ENCODE peak calls at places on chromosomes 7 and 10, in nine cellular contexts. D is astrocyte, M is thoracic aorta, P is hepatocyte, O is caudate nucleus, N is upper lobe of right lung, B is mesendoderm, U is SK-N-SH, G is neural progenitor cell. I is an unnamed sample.

GRCh38 chr7:47247132-47247531 is 334.8 kb downstream of the TNS3 start:
- DNase-seq in D (no peak), M (no peak), P (no peak), O (no peak), N (no peak), B (no peak), U (no peak), G (no peak), I (no peak)

GRCh38 chr7:143368387-143368786 is 5.9 kb upstream of the FAM131B start:
- DNase-seq in D (no peak), M (no peak), P (no peak), O (no peak), N (no peak), B (no peak), U (no peak), G (no peak), I (no peak)

GRCh38 chr7:100044719-100045118 is 4.9 kb upstream of the ZSCAN21 start:
- DNase-seq in D (no peak), M (no peak), P (no peak), O (no peak), N (no peak), B (no peak), U (peak; percentile 28), G (no peak), I (no peak)

GRCh38 chr7:69827140-69827919 is 229.1 kb downstream of the AUTS2 start:
- DNase-seq in D (no peak), M (no peak), P (no peak), O (no peak), N (no peak), B (no peak), U (no peak), G (no peak), I (no peak)

GRCh38 chr10:7787150-7787856 is 490 bp downstream of the KIN start:
- DNase-seq in D (no peak), M (no peak), P (peak; percentile 26), O (no peak), N (no peak), B (peak; percentile 20), U (no peak), G (no peak), I (no peak)

GRCh38 chr7:64630496-64630895 is 35.4 kb upstream of the ZNF107 start:
- DNase-seq in D (no peak), M (no peak), P (no peak), O (no peak), N (no peak), B (peak; percentile 7), U (peak; percentile 47), G (no peak), I (no peak)

GRCh38 chr7:55966851-55967250 is 2.5 kb downstream of the NIPSNAP2 start:
- DNase-seq in D (no peak), M (no peak), P (no peak), O (no peak), N (no peak), B (peak; percentile 11), U (no peak), G (no peak), I (no peak)

GRCh38 chr10:26269754-26270153 is 53.2 kb downstream of the GAD2 start:
- DNase-seq in D (peak; percentile 18), M (no peak), P (peak; percentile 68), O (no peak), N (no peak), B (peak; percentile 85), U (peak; percentile 33), G (peak; percentile 73), I (no peak)

GRCh38 chr7:114422478-114423217 is 8.0 kb downstream of the FOXP2 start:
- DNase-seq in D (no peak), M (no peak), P (no peak), O (no peak), N (no peak), B (peak; percentile 29), U (no peak), G (peak; percentile 29), I (no peak)

GRCh38 chr10:58326967-58327381 is 7.8 kb upstream of the UBE2D1 start:
- DNase-seq in D (peak; percentile 39), M (no peak), P (no peak), O (no peak), N (no peak), B (no peak), U (no peak), G (no peak), I (no peak)

GRCh38 chr10:6621536-6621935 is 41.5 kb upstream of the PRKCQ start:
- DNase-seq in D (peak; percentile 23), M (no peak), P (peak; percentile 29), O (no peak), N (no peak), B (peak; percentile 78), U (no peak), G (no peak), I (no peak)

GRCh38 chr7:36732806-36733205 is 8.5 kb upstream of the AOAH start:
- DNase-seq in D (no peak), M (no peak), P (no peak), O (no peak), N (no peak), B (peak; percentile 61), U (no peak), G (no peak), I (no peak)

GRCh38 chr10:132124201-132124920 is 58.6 kb downstream of the JAKMIP3 start:
- DNase-seq in D (no peak), M (no peak), P (no peak), O (no peak), N (no peak), B (no peak), U (no peak), G (no peak), I (no peak)

GRCh38 chr7:127689194-127689772 is 37.3 kb downstream of the SND1 start:
- DNase-seq in D (no peak), M (no peak), P (no peak), O (no peak), N (no peak), B (no peak), U (no peak), G (no peak), I (no peak)

GRCh38 chr7:18770154-18770807 is 274.7 kb downstream of the HDAC9 start:
- DNase-seq in D (peak; percentile 89), M (no peak), P (no peak), O (no peak), N (no peak), B (no peak), U (no peak), G (no peak), I (no peak)

GRCh38 chr10:69362471-69362954 is 54.2 kb downstream of the TACR2 start:
- DNase-seq in D (peak; percentile 73), M (peak; percentile 66), P (no peak), O (no peak), N (peak; percentile 75), B (no peak), U (peak; percentile 44), G (no peak), I (no peak)

DNA sequence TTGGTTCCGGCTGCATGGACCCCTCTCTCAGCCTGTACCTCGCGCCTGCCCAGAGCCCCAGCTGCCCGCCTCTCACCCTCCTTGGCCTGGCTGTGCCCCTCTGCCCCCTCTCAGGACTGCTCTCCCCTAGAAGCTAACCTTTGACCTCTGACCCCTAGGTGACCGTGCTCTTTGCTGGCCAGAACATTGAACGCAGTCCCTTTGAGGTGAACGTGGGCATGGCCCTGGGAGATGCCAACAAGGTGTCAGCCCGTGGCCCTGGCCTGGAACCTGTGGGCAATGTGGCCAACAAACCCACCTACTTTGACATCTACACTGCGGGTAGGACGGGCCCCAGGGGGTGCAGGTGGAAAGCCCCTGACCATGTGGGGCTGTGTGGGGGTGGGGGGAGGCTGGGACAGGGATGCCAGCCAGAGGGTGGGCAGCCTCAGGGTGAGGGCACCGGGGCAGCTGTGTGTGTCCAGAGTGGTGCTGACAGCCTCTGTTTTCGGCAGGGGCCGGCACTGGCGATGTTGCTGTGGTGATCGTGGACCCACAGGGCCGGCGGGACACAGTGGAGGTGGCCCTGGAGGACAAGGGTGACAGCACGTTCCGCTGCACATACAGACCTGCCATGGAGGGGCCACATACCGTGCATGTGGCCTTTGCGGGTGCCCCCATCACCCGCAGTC is 8.0 kb downstream of the FLNC start:
- DNase-seq in D (no peak), M (no peak), P (no peak), O (no peak), N (peak; percentile 58), B (no peak), U (no peak), G (no peak), I (no peak)
- H3K27ac ChIP-seq in D (no peak overlapping the region), M (peak overlapping the region; percentile 25), P (no peak overlapping the region), O (no peak overlapping the region), N (no peak overlapping the region), B (no peak overlapping the region), U (no peak overlapping the region), G (no peak overlapping the region), I (peak overlapping the region; percentile 93)

DNA sequence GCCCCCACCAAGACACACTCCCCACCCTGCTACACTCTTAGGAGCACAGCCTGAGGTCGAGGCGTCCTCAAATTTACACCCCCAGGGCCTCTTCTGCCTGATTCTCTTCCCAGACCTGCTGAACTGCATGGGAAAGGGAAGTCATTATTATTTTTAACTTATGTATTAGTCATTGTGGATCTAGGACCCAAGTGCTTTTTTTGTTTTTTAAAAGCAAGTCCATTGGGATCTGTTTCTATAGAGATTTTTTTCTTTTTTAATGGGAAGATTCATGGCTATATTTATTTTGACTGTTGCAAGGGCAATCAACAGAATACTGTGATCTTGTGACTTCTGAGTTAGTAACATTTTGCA is 203.8 kb downstream of the ZMYND11 start:
- DNase-seq in D (no peak), M (no peak), P (no peak), O (no peak), N (no peak), B (no peak), U (no peak), G (no peak), I (no peak)
- H3K27ac ChIP-seq in D (peak overlapping the region; percentile 35), M (peak overlapping the region; percentile 60), P (no peak overlapping the region), O (peak overlapping the region; percentile 67), N (no peak overlapping the region), B (no peak overlapping the region), U (peak overlapping the region; percentile 55), G (no peak overlapping the region), I (peak overlapping the region; percentile 40)

DNA sequence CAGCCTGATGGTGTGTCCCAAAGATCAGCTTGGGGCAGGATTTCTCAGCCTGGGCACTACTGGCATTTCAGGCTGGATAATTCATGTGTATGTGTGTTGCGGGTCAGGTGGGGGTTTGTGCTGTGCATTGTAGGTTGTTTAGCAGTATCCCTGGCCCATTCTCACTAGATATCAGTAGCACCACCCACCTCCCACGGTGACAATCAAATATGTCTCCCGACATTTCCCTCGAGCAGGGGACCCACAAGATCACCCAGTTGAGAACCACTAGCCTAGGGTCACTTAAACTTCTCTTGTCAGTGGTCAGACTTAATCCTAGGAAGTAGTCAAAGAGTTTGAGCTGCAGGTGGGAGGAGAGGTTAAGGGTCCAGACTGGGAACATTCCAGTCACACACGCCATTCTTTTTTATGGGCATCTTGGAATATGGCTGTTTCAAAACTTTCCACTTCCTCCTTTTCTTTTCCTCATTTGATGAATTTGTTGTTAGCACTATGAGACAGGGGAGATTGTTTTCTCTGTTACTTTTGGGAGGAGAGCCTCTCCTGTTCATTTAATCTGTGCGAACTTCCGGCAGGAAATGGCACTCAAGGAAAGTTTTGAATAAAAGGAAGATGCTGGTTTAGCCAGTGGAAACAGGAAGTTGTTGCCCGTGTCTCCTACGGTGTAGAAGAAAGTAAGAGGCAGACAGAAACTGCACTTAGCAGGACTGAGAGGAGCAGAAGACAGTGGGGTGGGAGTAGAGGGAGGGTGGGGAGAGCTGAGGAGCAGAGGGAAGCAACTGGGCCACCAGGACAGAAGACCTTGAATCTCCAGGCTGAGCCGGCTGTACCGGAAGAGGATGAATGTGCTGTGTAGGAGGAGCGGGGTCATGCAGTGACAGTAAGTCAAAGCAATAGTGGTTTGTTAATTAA is 17.6 kb upstream of the EXOC6 start:
- DNase-seq in D (no peak), M (no peak), P (no peak), O (no peak), N (no peak), B (no peak), U (no peak), G (no peak), I (no peak)
- H3K27ac ChIP-seq in D (no peak overlapping the region), M (no peak overlapping the region), P (no peak overlapping the region), O (no peak overlapping the region), N (peak overlapping the region; percentile 59), B (no peak overlapping the region), U (no peak overlapping the region), G (no peak overlapping the region), I (no peak overlapping the region)

GRCh38 chr7:28180031-28180363 is 598 bp downstream of the JAZF1 start:
- DNase-seq in D (no peak), M (no peak), P (no peak), O (no peak), N (no peak), B (no peak), U (no peak), G (no peak), I (no peak)
- H3K27ac ChIP-seq in D (no peak overlapping the region), M (peak overlapping the region; percentile 79), P (peak overlapping the region; percentile 75), O (peak overlapping the region; percentile 71), N (peak overlapping the region; percentile 79), B (no peak overlapping the region), U (no peak overlapping the region), G (no peak overlapping the region), I (peak overlapping the region; percentile 82)